ENCODE peak calls at places on chromosomes 6 and 20, in nine cellular contexts. N is tibial nerve, T is sigmoid colon, K is neuronal stem cell, C is cardiac muscle cell, Q is aorta, A is heart right ventricle, V is IMR-90, F is ovary. H is an unnamed sample.
A peak's percentile ranks its signal among the peaks of the same experiment; 100 is the strongest.

GRCh38 chr6:31203345-31203979 is 33.0 kb upstream of the POU5F1 start:
- DNase-seq in K (no peak), N (no peak), C (peak; percentile 33), V (peak; percentile 71), F (no peak), A (no peak), Q (no peak), T (no peak), H (peak; percentile 35)

GRCh38 chr20:64064145-64064698 is 1.2 kb downstream of the TCEA2 start:
- DNase-seq in N (no peak), T (no peak), V (peak; percentile 32), K (no peak), A (no peak), F (peak; percentile 68), C (peak; percentile 57), Q (peak; percentile 87), H (peak; percentile 98)

GRCh38 chr20:50415516-50416268 is 94.5 kb upstream of the PTPN1 start:
- DNase-seq in T (peak; percentile 100), C (peak; percentile 98), F (peak; percentile 97), V (peak; percentile 87), N (peak; percentile 99), Q (peak; percentile 100), A (peak; percentile 100), K (no peak), H (peak; percentile 95)

GRCh38 chr6:17504005-17504404 is 96.1 kb upstream of the FAM8A1 start:
- DNase-seq in A (no peak), F (no peak), V (no peak), Q (no peak), T (no peak), C (no peak), K (no peak), N (no peak), H (no peak)

GRCh38 chr6:82750570-82750969 is 315.1 kb downstream of the UBE3D start:
- DNase-seq in V (peak; percentile 36), N (no peak), T (no peak), C (no peak), F (no peak), A (no peak), K (no peak), Q (no peak), H (peak; percentile 80)

GRCh38 chr20:8854566-8854965 is 214.3 kb upstream of the PLCB4 start:
- DNase-seq in A (peak; percentile 47), T (peak; percentile 84), N (peak; percentile 22), F (peak; percentile 64), C (peak; percentile 84), V (peak; percentile 83), K (no peak), Q (peak; percentile 73), H (no peak)

GRCh38 chr6:151149788-151150187 is 90.0 kb upstream of the AKAP12 start:
- DNase-seq in V (no peak), A (no peak), K (no peak), C (no peak), N (no peak), Q (no peak), T (no peak), F (no peak), H (no peak)

GRCh38 chr6:107101661-107102413 is 13.5 kb downstream of the BEND3 start:
- DNase-seq in K (no peak), T (peak; percentile 5), C (no peak), A (no peak), F (no peak), V (no peak), N (no peak), Q (no peak), H (no peak)

GRCh38 chr6:45970326-45970725 is 45.3 kb downstream of the CLIC5 start:
- DNase-seq in T (no peak), N (no peak), V (no peak), K (no peak), Q (no peak), C (no peak), F (no peak), A (no peak), H (no peak)

GRCh38 chr6:57221191-57221935 is 744 bp downstream of the RAB23 start:
- DNase-seq in F (peak; percentile 77), V (peak; percentile 45), A (peak; percentile 64), T (peak; percentile 86), Q (peak; percentile 90), C (peak; percentile 73), N (peak; percentile 19), K (peak; percentile 57), H (peak; percentile 76)

GRCh38 chr20:43831496-43832065 is 83.1 kb upstream of the TOX2 start:
- DNase-seq in K (no peak), F (no peak), A (no peak), C (no peak), N (no peak), T (peak; percentile 52), Q (no peak), V (no peak), H (no peak)

GRCh38 chr20:25860531-25861150 is 164.0 kb upstream of the ZNF337 start:
- DNase-seq in A (no peak), Q (peak; percentile 70), T (no peak), V (no peak), K (no peak), C (no peak), N (no peak), F (no peak), H (no peak)

GRCh38 chr20:50188287-50188688 is 2.3 kb upstream of the CEBPB start:
- DNase-seq in A (no peak), T (no peak), V (no peak), Q (no peak), N (no peak), K (no peak), C (no peak), F (no peak), H (no peak)

GRCh38 chr6:57256541-57256940 is 34.4 kb upstream of the RAB23 start:
- DNase-seq in N (no peak), A (no peak), V (peak; percentile 16), T (no peak), C (peak; percentile 31), Q (no peak), K (no peak), F (no peak), H (no peak)

GRCh38 chr6:31572041-31572911 is at the start of gene LTA:
- DNase-seq in Q (no peak), C (no peak), K (no peak), T (no peak), V (no peak), A (no peak), F (no peak), N (no peak), H (peak; percentile 47)

DNA sequence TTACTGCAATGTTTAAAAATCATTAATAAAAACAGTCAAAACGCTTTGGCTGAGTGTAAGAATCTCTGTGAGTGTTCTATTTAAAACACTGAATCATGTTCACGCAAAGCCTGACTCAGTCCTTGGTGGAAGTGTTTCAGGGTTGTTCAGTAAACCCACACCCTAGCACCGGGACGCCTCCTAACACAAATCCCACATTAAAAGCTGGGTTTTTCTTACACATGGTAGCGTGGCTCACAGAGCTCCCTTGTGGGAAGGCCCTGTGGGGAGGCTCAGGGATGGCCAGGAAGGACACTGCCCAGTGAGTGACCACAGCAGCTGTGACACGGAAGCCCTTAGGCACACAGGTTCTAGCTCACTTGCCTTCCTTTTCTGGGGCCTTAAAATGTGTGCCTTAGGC is 80.2 kb downstream of the GMPR start:
- DNase-seq in N (no peak), T (no peak), K (no peak), V (peak; percentile 90), A (no peak), F (no peak), Q (peak; percentile 82), C (peak; percentile 43), H (peak; percentile 95)
- H3K4me1 ChIP-seq in N (peaks cover 22% of the 10 kb centered on the region), T (peaks cover 63% of the 10 kb centered on the region), K (peaks cover 20% of the 10 kb centered on the region), V (peaks cover 24% of the 10 kb centered on the region), A (peaks cover 71% of the 10 kb centered on the region), F (peaks cover 3% of the 10 kb centered on the region), Q (peaks cover 7% of the 10 kb centered on the region), C (peaks cover 22% of the 10 kb centered on the region), H (peaks cover 62% of the 10 kb centered on the region)

DNA sequence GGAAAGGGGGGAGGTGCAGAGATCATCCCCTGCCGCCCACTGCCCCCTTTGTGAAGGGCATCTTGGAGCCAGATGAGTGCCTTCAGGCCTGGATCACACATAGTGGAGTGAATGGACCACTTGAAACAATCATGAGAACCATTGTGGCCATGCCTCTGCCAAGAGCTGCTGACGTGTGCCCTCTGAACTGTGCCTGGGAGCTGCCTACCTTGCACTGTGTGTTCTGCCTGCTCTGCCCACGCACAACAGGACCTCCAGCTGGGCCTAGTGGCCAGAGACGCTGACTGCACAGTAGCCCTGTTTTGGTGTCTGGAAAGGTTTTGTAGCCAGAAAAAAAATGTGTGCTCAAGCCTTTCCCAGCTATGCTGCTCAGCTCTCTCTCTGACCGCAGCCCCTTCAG is 1.8 kb upstream of the ADIG start:
- DNase-seq in V (no peak), K (no peak), T (no peak), F (no peak), N (no peak), C (no peak), Q (no peak), A (peak; percentile 48), H (no peak)
- H3K27ac ChIP-seq in V (no peak overlapping the region), K (no peak overlapping the region), T (no peak overlapping the region), F (no peak overlapping the region), N (no peak overlapping the region), C (no peak overlapping the region), Q (no peak overlapping the region), A (peak overlapping the region; percentile 18), H (no peak overlapping the region)

GRCh38 chr6:129748212-129748900 is 38.4 kb upstream of the ARHGAP18 start:
- DNase-seq in K (no peak), Q (no peak), V (peak; percentile 61), F (no peak), A (no peak), N (peak; percentile 11), T (no peak), C (peak; percentile 65), H (no peak)
- H3K4me1 ChIP-seq in K (peaks cover 9% of the 10 kb centered on the region), Q (peaks cover 2% of the 10 kb centered on the region), V (peaks cover 16% of the 10 kb centered on the region), F (peaks cover 2% of the 10 kb centered on the region), A (peaks cover 49% of the 10 kb centered on the region), N (peaks cover 29% of the 10 kb centered on the region), T (peaks cover 24% of the 10 kb centered on the region), C (peaks cover 6% of the 10 kb centered on the region), H (peaks cover 70% of the 10 kb centered on the region)

GRCh38 chr20:53597521-53598120 is 4.0 kb upstream of the ZNF217 start:
- DNase-seq in Q (no peak), C (no peak), V (no peak), N (no peak), A (no peak), K (no peak), T (no peak), F (no peak), H (no peak)

GRCh38 chr20:53599910-53600632 is 6.4 kb upstream of the ZNF217 start:
- DNase-seq in F (no peak), V (no peak), Q (no peak), K (no peak), A (no peak), C (no peak), T (no peak), N (no peak), H (no peak)

GRCh38 chr20:53599039-53599362 is 5.4 kb upstream of the ZNF217 start:
- DNase-seq in V (no peak), C (no peak), Q (no peak), N (no peak), K (no peak), F (no peak), T (no peak), A (no peak), H (no peak)

GRCh38 chr20:53598140-53599038 is 4.8 kb upstream of the ZNF217 start:
- DNase-seq in C (no peak), F (no peak), A (no peak), V (no peak), T (peak; percentile 46), Q (no peak), N (no peak), K (no peak), H (no peak)

DNA sequence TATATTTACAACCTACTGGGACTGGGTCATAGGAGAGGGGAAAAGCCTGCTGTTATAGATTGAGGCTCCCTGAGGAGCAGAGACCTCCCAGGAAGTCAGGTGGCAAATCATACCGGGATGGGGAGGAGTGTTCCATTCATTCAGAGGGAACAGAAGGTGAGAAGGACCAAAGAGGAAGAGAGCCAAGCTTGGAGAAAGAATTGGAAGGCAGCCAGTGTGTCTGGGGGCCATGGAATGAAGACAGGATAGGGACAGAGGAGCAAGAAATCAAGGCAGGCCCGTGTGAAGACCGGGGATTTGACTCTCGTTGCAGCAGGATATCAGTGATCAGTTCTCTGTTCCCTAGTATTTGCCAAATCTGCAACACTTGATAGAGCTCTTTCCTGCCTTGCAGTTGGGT is 5.7 kb upstream of the ZNF217 start:
- DNase-seq in T (peak; percentile 45), C (no peak), Q (no peak), K (no peak), V (no peak), A (no peak), N (no peak), F (no peak), H (no peak)
- H3K27ac ChIP-seq in T (no peak overlapping the region), C (no peak overlapping the region), Q (no peak overlapping the region), K (no peak overlapping the region), V (no peak overlapping the region), A (no peak overlapping the region), N (no peak overlapping the region), F (no peak overlapping the region), H (no peak overlapping the region)